ENCODE peak calls at places on chromosomes 1 and 21, in six cellular contexts. One of them, this sample, is unnamed.

GRCh38 chr1:92994105-92994712 is 32.9 kb upstream of the DIPK1A start:
- DNase-seq in posterior cingulate gyrus: peak; percentile 44
- DNase-seq in cardiac fibroblast: peak; percentile 90
- DNase-seq in A172: peak; percentile 59
- DNase-seq in ACHN: peak; percentile 73
- DNase-seq in IMR-90: peak; percentile 82
- DNase-seq in this sample: peak; percentile 47

GRCh38 chr1:29180497-29181412 is 945 bp downstream of the SRSF4 start:
- DNase-seq in ACHN: no peak
- DNase-seq in posterior cingulate gyrus: no peak
- DNase-seq in cardiac fibroblast: no peak
- DNase-seq in IMR-90: no peak
- DNase-seq in A172: no peak
- DNase-seq in this sample: peak; percentile 18

GRCh38 chr1:227947678-227948492 is at the start of gene WNT9A:
- DNase-seq in cardiac fibroblast: peak; percentile 33
- DNase-seq in posterior cingulate gyrus: no peak
- DNase-seq in IMR-90: peak; percentile 49
- DNase-seq in ACHN: peak; percentile 28
- DNase-seq in A172: peak; percentile 41
- DNase-seq in this sample: peak; percentile 41

GRCh38 chr1:64042331-64043100 is 160.9 kb upstream of the UBE2U start:
- DNase-seq in cardiac fibroblast: peak; percentile 99
- DNase-seq in IMR-90: peak; percentile 98
- DNase-seq in ACHN: peak; percentile 70
- DNase-seq in A172: peak; percentile 84
- DNase-seq in posterior cingulate gyrus: no peak
- DNase-seq in this sample: peak; percentile 98

GRCh38 chr1:185483647-185484450 is 166.8 kb upstream of the IVNS1ABP start:
- DNase-seq in posterior cingulate gyrus: no peak
- DNase-seq in A172: peak; percentile 77
- DNase-seq in cardiac fibroblast: peak; percentile 92
- DNase-seq in IMR-90: peak; percentile 89
- DNase-seq in ACHN: peak; percentile 10
- DNase-seq in this sample: peak; percentile 89

GRCh38 chr1:118947790-118948189 is 40.4 kb downstream of the TBX15 start:
- DNase-seq in cardiac fibroblast: peak; percentile 84
- DNase-seq in ACHN: peak; percentile 82
- DNase-seq in posterior cingulate gyrus: no peak
- DNase-seq in A172: peak; percentile 84
- DNase-seq in IMR-90: peak; percentile 46
- DNase-seq in this sample: peak; percentile 75

GRCh38 chr1:164017239-164017638 is 541.7 kb upstream of the PBX1 start:
- DNase-seq in cardiac fibroblast: no peak
- DNase-seq in posterior cingulate gyrus: no peak
- DNase-seq in ACHN: no peak
- DNase-seq in A172: no peak
- DNase-seq in IMR-90: no peak
- DNase-seq in this sample: no peak

GRCh38 chr1:31672988-31673387 is 28.3 kb upstream of the PEF1 start:
- DNase-seq in ACHN: no peak
- DNase-seq in cardiac fibroblast: no peak
- DNase-seq in A172: no peak
- DNase-seq in posterior cingulate gyrus: no peak
- DNase-seq in IMR-90: no peak
- DNase-seq in this sample: no peak

GRCh38 chr1:243261389-243261788 is 5.5 kb downstream of the SDCCAG8 start:
- DNase-seq in cardiac fibroblast: peak; percentile 76
- DNase-seq in A172: no peak
- DNase-seq in IMR-90: peak; percentile 81
- DNase-seq in ACHN: no peak
- DNase-seq in posterior cingulate gyrus: no peak
- DNase-seq in this sample: peak; percentile 80

GRCh38 chr1:86231076-86231475 is 74.5 kb upstream of the COL24A1 start:
- DNase-seq in posterior cingulate gyrus: no peak
- DNase-seq in cardiac fibroblast: no peak
- DNase-seq in ACHN: no peak
- DNase-seq in IMR-90: no peak
- DNase-seq in A172: no peak
- DNase-seq in this sample: peak; percentile 32

GRCh38 chr1:8267307-8267706 is 50.6 kb upstream of the SLC45A1 start:
- DNase-seq in posterior cingulate gyrus: no peak
- DNase-seq in cardiac fibroblast: no peak
- DNase-seq in IMR-90: no peak
- DNase-seq in A172: no peak
- DNase-seq in ACHN: no peak
- DNase-seq in this sample: no peak

GRCh38 chr1:156927215-156928042 is 7.0 kb downstream of the LRRC71 start:
- DNase-seq in ACHN: peak; percentile 87
- DNase-seq in posterior cingulate gyrus: no peak
- DNase-seq in IMR-90: peak; percentile 64
- DNase-seq in cardiac fibroblast: peak; percentile 80
- DNase-seq in A172: peak; percentile 62
- DNase-seq in this sample: peak; percentile 47

GRCh38 chr21:28235169-28235892 is 757.3 kb downstream of the LTN1 start:
- DNase-seq in A172: no peak
- DNase-seq in IMR-90: no peak
- DNase-seq in ACHN: no peak
- DNase-seq in posterior cingulate gyrus: no peak
- DNase-seq in cardiac fibroblast: no peak
- DNase-seq in this sample: no peak

GRCh38 chr1:228293393-228293792 is 85.5 kb downstream of the OBSCN start:
- DNase-seq in cardiac fibroblast: no peak
- DNase-seq in A172: no peak
- DNase-seq in IMR-90: no peak
- DNase-seq in posterior cingulate gyrus: no peak
- DNase-seq in ACHN: no peak
- DNase-seq in this sample: no peak

GRCh38 chr1:213973129-213973528 is 14.6 kb upstream of the PROX1 start:
- DNase-seq in cardiac fibroblast: no peak
- DNase-seq in posterior cingulate gyrus: no peak
- DNase-seq in A172: peak; percentile 6
- DNase-seq in ACHN: no peak
- DNase-seq in IMR-90: no peak
- DNase-seq in this sample: peak; percentile 44

GRCh38 chr1:16043521-16043920 is at the start of gene CLCNKB:
- DNase-seq in posterior cingulate gyrus: no peak
- DNase-seq in ACHN: no peak
- DNase-seq in IMR-90: no peak
- DNase-seq in cardiac fibroblast: no peak
- DNase-seq in A172: no peak
- DNase-seq in this sample: no peak

This sample was measured in astrocyte.